ENCODE peak calls at places on chromosomes 3 and 15, in six cellular contexts. R, E, W, M, A and I are unnamed samples.

GRCh38 chr15:67533873-67534272 is 8.6 kb upstream of the MAP2K5 start:
- DNase-seq in R (no peak), E (no peak), W (no peak), M (no peak), A (no peak), I (no peak)

GRCh38 chr15:97654677-97655076 is 305.8 kb upstream of the ARRDC4 start:
- DNase-seq in R (no peak), E (no peak), W (no peak), M (no peak), A (no peak), I (no peak)

GRCh38 chr3:189941125-189941524 is 179.6 kb downstream of the P3H2 start:
- DNase-seq in R (no peak), E (no peak), W (no peak), M (no peak), A (no peak), I (no peak)

GRCh38 chr3:100516843-100517242 is 24.4 kb downstream of the TMEM45A start:
- DNase-seq in R (no peak), E (no peak), W (peak; percentile 36), M (no peak), A (peak; percentile 52), I (peak; percentile 48)

GRCh38 chr3:23653647-23654525 is 151.9 kb upstream of the UBE2E1 start:
- DNase-seq in R (no peak), E (no peak), W (no peak), M (no peak), A (no peak), I (no peak)

GRCh38 chr3:40691598-40691905 is 166.8 kb downstream of the ZNF621 start:
- DNase-seq in R (no peak), E (no peak), W (no peak), M (no peak), A (no peak), I (no peak)

GRCh38 chr15:70273808-70274207 is 176.1 kb upstream of the TLE3 start:
- DNase-seq in R (no peak), E (no peak), W (no peak), M (no peak), A (no peak), I (no peak)

GRCh38 chr3:27945229-27945628 is 223.1 kb upstream of the EOMES start:
- DNase-seq in R (no peak), E (no peak), W (no peak), M (no peak), A (no peak), I (no peak)

GRCh38 chr15:58221591-58222241 is 83.5 kb downstream of the AQP9 start:
- DNase-seq in R (peak; percentile 41), E (no peak), W (peak; percentile 48), M (no peak), A (no peak), I (no peak)

GRCh38 chr15:91882858-91883586 is 29.5 kb downstream of the SLCO3A1 start:
- DNase-seq in R (no peak), E (no peak), W (no peak), M (no peak), A (peak; percentile 49), I (peak; percentile 20)

GRCh38 chr3:32575451-32575850 is 4.8 kb upstream of the DYNC1LI1 start:
- DNase-seq in R (no peak), E (no peak), W (no peak), M (no peak), A (peak; percentile 37), I (no peak)

GRCh38 chr3:87987952-87988351 is 70.9 kb downstream of the CGGBP1 start:
- DNase-seq in R (no peak), E (no peak), W (peak; percentile 12), M (no peak), A (peak; percentile 11), I (no peak)

GRCh38 chr15:36903922-36904479 is 196.3 kb downstream of the MEIS2 start:
- DNase-seq in R (peak; percentile 29), E (no peak), W (no peak), M (peak; percentile 18), A (peak; percentile 50), I (peak; percentile 49)